ENCODE peak calls at places on chromosomes 1 and 21, in seven cellular contexts. One of them, this sample, is unnamed.

GRCh38 chr1:186806477-186806876 is 22.3 kb upstream of the PLA2G4A start:
- DNase-seq in astrocyte of the spinal cord: no peak
- DNase-seq in activated naive CD8-positive, alpha-beta T cell treated with anti-CD3 and anti-CD28 coated beads, Interleukin-2, amount 50 U/mL, for 24 hours: no peak
- DNase-seq in type B pancreatic cell: no peak
- DNase-seq in stimulated activated CD4-positive, alpha-beta T cell treated with anti-CD3 and anti-CD28 coated beads, Interleukin-2, amount 100 ng/mL, for 48 hours: no peak
- DNase-seq in fibroblast of the aortic adventitia: peak; percentile 61
- DNase-seq in HEK293T: peak; percentile 61
- DNase-seq in this sample: no peak

GRCh38 chr1:52633291-52633754 is 355 bp downstream of the SHISAL2A start:
- DNase-seq in astrocyte of the spinal cord: no peak
- DNase-seq in activated naive CD8-positive, alpha-beta T cell treated with anti-CD3 and anti-CD28 coated beads, Interleukin-2, amount 50 U/mL, for 24 hours: peak; percentile 42
- DNase-seq in type B pancreatic cell: no peak
- DNase-seq in stimulated activated CD4-positive, alpha-beta T cell treated with anti-CD3 and anti-CD28 coated beads, Interleukin-2, amount 100 ng/mL, for 48 hours: peak; percentile 18
- DNase-seq in fibroblast of the aortic adventitia: no peak
- DNase-seq in HEK293T: no peak
- DNase-seq in this sample: peak; percentile 15

GRCh38 chr1:228282329-228283042 is 74.6 kb downstream of the OBSCN start:
- DNase-seq in astrocyte of the spinal cord: no peak
- DNase-seq in activated naive CD8-positive, alpha-beta T cell treated with anti-CD3 and anti-CD28 coated beads, Interleukin-2, amount 50 U/mL, for 24 hours: no peak
- DNase-seq in type B pancreatic cell: peak; percentile 67
- DNase-seq in stimulated activated CD4-positive, alpha-beta T cell treated with anti-CD3 and anti-CD28 coated beads, Interleukin-2, amount 100 ng/mL, for 48 hours: no peak
- DNase-seq in fibroblast of the aortic adventitia: no peak
- DNase-seq in HEK293T: no peak
- DNase-seq in this sample: peak; percentile 47

GRCh38 chr21:40165671-40166070 is 298.4 kb downstream of the PCP4 start:
- DNase-seq in astrocyte of the spinal cord: peak; percentile 70
- DNase-seq in activated naive CD8-positive, alpha-beta T cell treated with anti-CD3 and anti-CD28 coated beads, Interleukin-2, amount 50 U/mL, for 24 hours: no peak
- DNase-seq in type B pancreatic cell: no peak
- DNase-seq in stimulated activated CD4-positive, alpha-beta T cell treated with anti-CD3 and anti-CD28 coated beads, Interleukin-2, amount 100 ng/mL, for 48 hours: no peak
- DNase-seq in fibroblast of the aortic adventitia: no peak
- DNase-seq in HEK293T: no peak
- DNase-seq in this sample: no peak

GRCh38 chr1:235710665-235711064 is 61.1 kb upstream of the GNG4 start:
- DNase-seq in astrocyte of the spinal cord: no peak
- DNase-seq in activated naive CD8-positive, alpha-beta T cell treated with anti-CD3 and anti-CD28 coated beads, Interleukin-2, amount 50 U/mL, for 24 hours: no peak
- DNase-seq in type B pancreatic cell: no peak
- DNase-seq in stimulated activated CD4-positive, alpha-beta T cell treated with anti-CD3 and anti-CD28 coated beads, Interleukin-2, amount 100 ng/mL, for 48 hours: no peak
- DNase-seq in fibroblast of the aortic adventitia: no peak
- DNase-seq in HEK293T: no peak
- DNase-seq in this sample: no peak

GRCh38 chr1:191206808-191207207 is 729.1 kb upstream of the BRINP3 start:
- DNase-seq in astrocyte of the spinal cord: peak; percentile 24
- DNase-seq in activated naive CD8-positive, alpha-beta T cell treated with anti-CD3 and anti-CD28 coated beads, Interleukin-2, amount 50 U/mL, for 24 hours: no peak
- DNase-seq in type B pancreatic cell: no peak
- DNase-seq in stimulated activated CD4-positive, alpha-beta T cell treated with anti-CD3 and anti-CD28 coated beads, Interleukin-2, amount 100 ng/mL, for 48 hours: no peak
- DNase-seq in fibroblast of the aortic adventitia: peak; percentile 4
- DNase-seq in HEK293T: no peak
- DNase-seq in this sample: no peak

GRCh38 chr1:166090244-166090643 is 76.6 kb downstream of the FAM78B start:
- DNase-seq in astrocyte of the spinal cord: no peak
- DNase-seq in activated naive CD8-positive, alpha-beta T cell treated with anti-CD3 and anti-CD28 coated beads, Interleukin-2, amount 50 U/mL, for 24 hours: no peak
- DNase-seq in type B pancreatic cell: no peak
- DNase-seq in stimulated activated CD4-positive, alpha-beta T cell treated with anti-CD3 and anti-CD28 coated beads, Interleukin-2, amount 100 ng/mL, for 48 hours: no peak
- DNase-seq in fibroblast of the aortic adventitia: no peak
- DNase-seq in HEK293T: no peak
- DNase-seq in this sample: no peak

GRCh38 chr1:26069941-26070807 is 2.7 kb upstream of the TRIM63 start:
- DNase-seq in astrocyte of the spinal cord: no peak
- DNase-seq in activated naive CD8-positive, alpha-beta T cell treated with anti-CD3 and anti-CD28 coated beads, Interleukin-2, amount 50 U/mL, for 24 hours: no peak
- DNase-seq in type B pancreatic cell: no peak
- DNase-seq in stimulated activated CD4-positive, alpha-beta T cell treated with anti-CD3 and anti-CD28 coated beads, Interleukin-2, amount 100 ng/mL, for 48 hours: no peak
- DNase-seq in fibroblast of the aortic adventitia: no peak
- DNase-seq in HEK293T: no peak
- DNase-seq in this sample: no peak

GRCh38 chr1:181073638-181074037 is 14.9 kb upstream of the IER5 start:
- DNase-seq in astrocyte of the spinal cord: peak; percentile 49
- DNase-seq in activated naive CD8-positive, alpha-beta T cell treated with anti-CD3 and anti-CD28 coated beads, Interleukin-2, amount 50 U/mL, for 24 hours: no peak
- DNase-seq in type B pancreatic cell: no peak
- DNase-seq in stimulated activated CD4-positive, alpha-beta T cell treated with anti-CD3 and anti-CD28 coated beads, Interleukin-2, amount 100 ng/mL, for 48 hours: no peak
- DNase-seq in fibroblast of the aortic adventitia: peak; percentile 75
- DNase-seq in HEK293T: no peak
- DNase-seq in this sample: peak; percentile 15

GRCh38 chr1:222654849-222655248 is 37.0 kb downstream of the MIA3 start:
- DNase-seq in astrocyte of the spinal cord: peak; percentile 9
- DNase-seq in activated naive CD8-positive, alpha-beta T cell treated with anti-CD3 and anti-CD28 coated beads, Interleukin-2, amount 50 U/mL, for 24 hours: peak; percentile 59
- DNase-seq in type B pancreatic cell: no peak
- DNase-seq in stimulated activated CD4-positive, alpha-beta T cell treated with anti-CD3 and anti-CD28 coated beads, Interleukin-2, amount 100 ng/mL, for 48 hours: peak; percentile 40
- DNase-seq in fibroblast of the aortic adventitia: peak; percentile 7
- DNase-seq in HEK293T: no peak
- DNase-seq in this sample: peak; percentile 43

GRCh38 chr1:155205035-155205434 is 2.7 kb downstream of the THBS3 start:
- DNase-seq in astrocyte of the spinal cord: no peak
- DNase-seq in activated naive CD8-positive, alpha-beta T cell treated with anti-CD3 and anti-CD28 coated beads, Interleukin-2, amount 50 U/mL, for 24 hours: no peak
- DNase-seq in type B pancreatic cell: no peak
- DNase-seq in stimulated activated CD4-positive, alpha-beta T cell treated with anti-CD3 and anti-CD28 coated beads, Interleukin-2, amount 100 ng/mL, for 48 hours: no peak
- DNase-seq in fibroblast of the aortic adventitia: no peak
- DNase-seq in HEK293T: no peak
- DNase-seq in this sample: no peak

GRCh38 chr1:11606775-11607174 is 47.5 kb downstream of the FBXO2 start:
- DNase-seq in astrocyte of the spinal cord: no peak
- DNase-seq in activated naive CD8-positive, alpha-beta T cell treated with anti-CD3 and anti-CD28 coated beads, Interleukin-2, amount 50 U/mL, for 24 hours: no peak
- DNase-seq in type B pancreatic cell: no peak
- DNase-seq in stimulated activated CD4-positive, alpha-beta T cell treated with anti-CD3 and anti-CD28 coated beads, Interleukin-2, amount 100 ng/mL, for 48 hours: no peak
- DNase-seq in fibroblast of the aortic adventitia: no peak
- DNase-seq in HEK293T: no peak
- DNase-seq in this sample: no peak

GRCh38 chr1:89725016-89725380 is 92.1 kb downstream of the LRRC8C start:
- DNase-seq in astrocyte of the spinal cord: peak; percentile 79
- DNase-seq in activated naive CD8-positive, alpha-beta T cell treated with anti-CD3 and anti-CD28 coated beads, Interleukin-2, amount 50 U/mL, for 24 hours: no peak
- DNase-seq in type B pancreatic cell: no peak
- DNase-seq in stimulated activated CD4-positive, alpha-beta T cell treated with anti-CD3 and anti-CD28 coated beads, Interleukin-2, amount 100 ng/mL, for 48 hours: no peak
- DNase-seq in fibroblast of the aortic adventitia: peak; percentile 95
- DNase-seq in HEK293T: no peak
- DNase-seq in this sample: peak; percentile 90

GRCh38 chr1:116852910-116853309 is 56.8 kb upstream of the PTGFRN start:
- DNase-seq in astrocyte of the spinal cord: peak; percentile 73
- DNase-seq in activated naive CD8-positive, alpha-beta T cell treated with anti-CD3 and anti-CD28 coated beads, Interleukin-2, amount 50 U/mL, for 24 hours: no peak
- DNase-seq in type B pancreatic cell: no peak
- DNase-seq in stimulated activated CD4-positive, alpha-beta T cell treated with anti-CD3 and anti-CD28 coated beads, Interleukin-2, amount 100 ng/mL, for 48 hours: no peak
- DNase-seq in fibroblast of the aortic adventitia: no peak
- DNase-seq in HEK293T: peak; percentile 37
- DNase-seq in this sample: no peak

GRCh38 chr21:43331962-43332458 is 94.9 kb downstream of the SIK1 start:
- DNase-seq in astrocyte of the spinal cord: peak; percentile 95
- DNase-seq in activated naive CD8-positive, alpha-beta T cell treated with anti-CD3 and anti-CD28 coated beads, Interleukin-2, amount 50 U/mL, for 24 hours: no peak
- DNase-seq in type B pancreatic cell: no peak
- DNase-seq in stimulated activated CD4-positive, alpha-beta T cell treated with anti-CD3 and anti-CD28 coated beads, Interleukin-2, amount 100 ng/mL, for 48 hours: no peak
- DNase-seq in fibroblast of the aortic adventitia: peak; percentile 71
- DNase-seq in HEK293T: no peak
- DNase-seq in this sample: peak; percentile 35

GRCh38 chr1:152873495-152873894 is 4.6 kb upstream of the SMCP start:
- DNase-seq in astrocyte of the spinal cord: peak; percentile 46
- DNase-seq in activated naive CD8-positive, alpha-beta T cell treated with anti-CD3 and anti-CD28 coated beads, Interleukin-2, amount 50 U/mL, for 24 hours: no peak
- DNase-seq in type B pancreatic cell: no peak
- DNase-seq in stimulated activated CD4-positive, alpha-beta T cell treated with anti-CD3 and anti-CD28 coated beads, Interleukin-2, amount 100 ng/mL, for 48 hours: no peak
- DNase-seq in fibroblast of the aortic adventitia: peak; percentile 10
- DNase-seq in HEK293T: no peak
- DNase-seq in this sample: no peak

GRCh38 chr21:20647603-20648002 is 350.6 kb upstream of the NCAM2 start:
- DNase-seq in astrocyte of the spinal cord: peak; percentile 57
- DNase-seq in activated naive CD8-positive, alpha-beta T cell treated with anti-CD3 and anti-CD28 coated beads, Interleukin-2, amount 50 U/mL, for 24 hours: no peak
- DNase-seq in type B pancreatic cell: no peak
- DNase-seq in stimulated activated CD4-positive, alpha-beta T cell treated with anti-CD3 and anti-CD28 coated beads, Interleukin-2, amount 100 ng/mL, for 48 hours: no peak
- DNase-seq in fibroblast of the aortic adventitia: peak; percentile 19
- DNase-seq in HEK293T: no peak
- DNase-seq in this sample: no peak

GRCh38 chr21:36883532-36884486 is 82.7 kb downstream of the HLCS start:
- DNase-seq in astrocyte of the spinal cord: peak; percentile 5
- DNase-seq in activated naive CD8-positive, alpha-beta T cell treated with anti-CD3 and anti-CD28 coated beads, Interleukin-2, amount 50 U/mL, for 24 hours: no peak
- DNase-seq in type B pancreatic cell: no peak
- DNase-seq in stimulated activated CD4-positive, alpha-beta T cell treated with anti-CD3 and anti-CD28 coated beads, Interleukin-2, amount 100 ng/mL, for 48 hours: no peak
- DNase-seq in fibroblast of the aortic adventitia: peak; percentile 88
- DNase-seq in HEK293T: no peak
- DNase-seq in this sample: no peak

GRCh38 chr1:24621121-24621520 is 22.0 kb upstream of the SRRM1 start:
- DNase-seq in astrocyte of the spinal cord: no peak
- DNase-seq in activated naive CD8-positive, alpha-beta T cell treated with anti-CD3 and anti-CD28 coated beads, Interleukin-2, amount 50 U/mL, for 24 hours: no peak
- DNase-seq in type B pancreatic cell: no peak
- DNase-seq in stimulated activated CD4-positive, alpha-beta T cell treated with anti-CD3 and anti-CD28 coated beads, Interleukin-2, amount 100 ng/mL, for 48 hours: no peak
- DNase-seq in fibroblast of the aortic adventitia: no peak
- DNase-seq in HEK293T: no peak
- DNase-seq in this sample: no peak

GRCh38 chr1:3430820-3431219 is 23.6 kb upstream of the ARHGEF16 start:
- DNase-seq in astrocyte of the spinal cord: no peak
- DNase-seq in activated naive CD8-positive, alpha-beta T cell treated with anti-CD3 and anti-CD28 coated beads, Interleukin-2, amount 50 U/mL, for 24 hours: no peak
- DNase-seq in type B pancreatic cell: no peak
- DNase-seq in stimulated activated CD4-positive, alpha-beta T cell treated with anti-CD3 and anti-CD28 coated beads, Interleukin-2, amount 100 ng/mL, for 48 hours: no peak
- DNase-seq in fibroblast of the aortic adventitia: no peak
- DNase-seq in HEK293T: no peak
- DNase-seq in this sample: no peak

GRCh38 chr1:196667131-196667530 is 15.3 kb downstream of the CFH start:
- DNase-seq in astrocyte of the spinal cord: no peak
- DNase-seq in activated naive CD8-positive, alpha-beta T cell treated with anti-CD3 and anti-CD28 coated beads, Interleukin-2, amount 50 U/mL, for 24 hours: no peak
- DNase-seq in type B pancreatic cell: no peak
- DNase-seq in stimulated activated CD4-positive, alpha-beta T cell treated with anti-CD3 and anti-CD28 coated beads, Interleukin-2, amount 100 ng/mL, for 48 hours: no peak
- DNase-seq in fibroblast of the aortic adventitia: no peak
- DNase-seq in HEK293T: no peak
- DNase-seq in this sample: no peak

GRCh38 chr1:154849645-154850131 is 20.4 kb downstream of the KCNN3 start:
- DNase-seq in astrocyte of the spinal cord: peak; percentile 20
- DNase-seq in activated naive CD8-positive, alpha-beta T cell treated with anti-CD3 and anti-CD28 coated beads, Interleukin-2, amount 50 U/mL, for 24 hours: peak; percentile 54
- DNase-seq in type B pancreatic cell: no peak
- DNase-seq in stimulated activated CD4-positive, alpha-beta T cell treated with anti-CD3 and anti-CD28 coated beads, Interleukin-2, amount 100 ng/mL, for 48 hours: no peak
- DNase-seq in fibroblast of the aortic adventitia: no peak
- DNase-seq in HEK293T: no peak
- DNase-seq in this sample: no peak

GRCh38 chr1:63903947-63904346 is 130.1 kb downstream of the ROR1 start:
- DNase-seq in astrocyte of the spinal cord: no peak
- DNase-seq in activated naive CD8-positive, alpha-beta T cell treated with anti-CD3 and anti-CD28 coated beads, Interleukin-2, amount 50 U/mL, for 24 hours: no peak
- DNase-seq in type B pancreatic cell: no peak
- DNase-seq in stimulated activated CD4-positive, alpha-beta T cell treated with anti-CD3 and anti-CD28 coated beads, Interleukin-2, amount 100 ng/mL, for 48 hours: no peak
- DNase-seq in fibroblast of the aortic adventitia: no peak
- DNase-seq in HEK293T: no peak
- DNase-seq in this sample: no peak

GRCh38 chr1:65208577-65208976 is 60.6 kb downstream of the AK4 start:
- DNase-seq in astrocyte of the spinal cord: no peak
- DNase-seq in activated naive CD8-positive, alpha-beta T cell treated with anti-CD3 and anti-CD28 coated beads, Interleukin-2, amount 50 U/mL, for 24 hours: no peak
- DNase-seq in type B pancreatic cell: no peak
- DNase-seq in stimulated activated CD4-positive, alpha-beta T cell treated with anti-CD3 and anti-CD28 coated beads, Interleukin-2, amount 100 ng/mL, for 48 hours: no peak
- DNase-seq in fibroblast of the aortic adventitia: no peak
- DNase-seq in HEK293T: no peak
- DNase-seq in this sample: no peak

This sample was measured in MG63.